ENCODE peak calls at places on chromosomes 13 and 19, in five cellular contexts. One of them, this sample, is unnamed. For H3K36me3 and H3K4me1, the result is how much of the 10 kb centered on the place peaks cover.

GRCh38 chr19:43936219-43936618 is 1.1 kb upstream of the ZNF45 start:
- DNase-seq in effector memory CD4-positive, alpha-beta T cell: no peak
- DNase-seq in psoas muscle: no peak
- DNase-seq in breast epithelium: no peak
- DNase-seq in CD8-positive, alpha-beta T cell: no peak
- DNase-seq in this sample: no peak

GRCh38 chr13:45879666-45880065 is 28.1 kb upstream of the SIAH3 start:
- DNase-seq in effector memory CD4-positive, alpha-beta T cell: no peak
- DNase-seq in psoas muscle: peak
- DNase-seq in breast epithelium: peak
- DNase-seq in CD8-positive, alpha-beta T cell: no peak
- DNase-seq in this sample: peak

GRCh38 chr13:28161370-28161769 is 23.0 kb downstream of the PAN3 start:
- DNase-seq in effector memory CD4-positive, alpha-beta T cell: no peak
- DNase-seq in psoas muscle: no peak
- DNase-seq in breast epithelium: no peak
- DNase-seq in CD8-positive, alpha-beta T cell: no peak
- DNase-seq in this sample: no peak

GRCh38 chr13:97211357-97211756 is 10.8 kb upstream of the MBNL2 start:
- DNase-seq in effector memory CD4-positive, alpha-beta T cell: no peak
- DNase-seq in psoas muscle: no peak
- DNase-seq in breast epithelium: no peak
- DNase-seq in CD8-positive, alpha-beta T cell: no peak
- DNase-seq in this sample: no peak

GRCh38 chr19:49689133-49690072 is at the start of gene ADM5:
- DNase-seq in effector memory CD4-positive, alpha-beta T cell: no peak
- DNase-seq in psoas muscle: no peak
- DNase-seq in breast epithelium: peak
- DNase-seq in CD8-positive, alpha-beta T cell: peak
- DNase-seq in this sample: no peak

GRCh38 chr19:18393836-18394235 is 3.6 kb downstream of the LRRC25 start:
- DNase-seq in effector memory CD4-positive, alpha-beta T cell: no peak
- DNase-seq in psoas muscle: no peak
- DNase-seq in breast epithelium: no peak
- DNase-seq in CD8-positive, alpha-beta T cell: no peak
- DNase-seq in this sample: peak

GRCh38 chr19:39858541-39858940 is 12.4 kb upstream of the FBL start:
- DNase-seq in effector memory CD4-positive, alpha-beta T cell: no peak
- DNase-seq in psoas muscle: no peak
- DNase-seq in breast epithelium: no peak
- DNase-seq in CD8-positive, alpha-beta T cell: no peak
- DNase-seq in this sample: no peak

GRCh38 chr13:44576396-44577235 is 486 bp upstream of the TSC22D1 start:
- DNase-seq in effector memory CD4-positive, alpha-beta T cell: peak
- DNase-seq in psoas muscle: peak
- DNase-seq in breast epithelium: no peak
- DNase-seq in CD8-positive, alpha-beta T cell: no peak
- DNase-seq in this sample: peak

DNA sequence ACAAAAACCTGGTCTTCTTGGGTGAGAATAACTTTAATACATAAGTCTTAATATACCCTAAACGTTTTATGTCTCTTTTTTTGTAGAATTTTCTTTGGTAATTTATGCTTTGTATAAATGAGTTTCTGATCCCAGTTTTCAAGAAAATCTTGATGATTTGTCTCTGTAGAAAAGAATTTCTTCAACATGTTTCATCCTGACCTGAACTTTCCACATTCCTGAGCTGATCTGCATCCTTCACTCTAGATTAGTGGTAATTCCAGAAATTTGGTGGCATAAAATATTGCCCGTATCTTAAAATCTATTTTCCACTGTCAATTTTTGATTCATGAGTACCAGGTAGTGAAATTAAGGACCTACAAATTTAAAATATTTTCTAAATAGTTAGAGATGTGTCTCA is 16.3 kb downstream of the ZNF714 start:
- DNase-seq in effector memory CD4-positive, alpha-beta T cell: no peak
- DNase-seq in psoas muscle: no peak
- DNase-seq in breast epithelium: no peak
- DNase-seq in CD8-positive, alpha-beta T cell: no peak
- DNase-seq in this sample: no peak
- H3K36me3 ChIP-seq in effector memory CD4-positive, alpha-beta T cell: under half
- H3K36me3 ChIP-seq in psoas muscle: under half
- H3K36me3 ChIP-seq in breast epithelium: under half
- H3K36me3 ChIP-seq in CD8-positive, alpha-beta T cell: under half
- H3K36me3 ChIP-seq in this sample: half or more

DNA sequence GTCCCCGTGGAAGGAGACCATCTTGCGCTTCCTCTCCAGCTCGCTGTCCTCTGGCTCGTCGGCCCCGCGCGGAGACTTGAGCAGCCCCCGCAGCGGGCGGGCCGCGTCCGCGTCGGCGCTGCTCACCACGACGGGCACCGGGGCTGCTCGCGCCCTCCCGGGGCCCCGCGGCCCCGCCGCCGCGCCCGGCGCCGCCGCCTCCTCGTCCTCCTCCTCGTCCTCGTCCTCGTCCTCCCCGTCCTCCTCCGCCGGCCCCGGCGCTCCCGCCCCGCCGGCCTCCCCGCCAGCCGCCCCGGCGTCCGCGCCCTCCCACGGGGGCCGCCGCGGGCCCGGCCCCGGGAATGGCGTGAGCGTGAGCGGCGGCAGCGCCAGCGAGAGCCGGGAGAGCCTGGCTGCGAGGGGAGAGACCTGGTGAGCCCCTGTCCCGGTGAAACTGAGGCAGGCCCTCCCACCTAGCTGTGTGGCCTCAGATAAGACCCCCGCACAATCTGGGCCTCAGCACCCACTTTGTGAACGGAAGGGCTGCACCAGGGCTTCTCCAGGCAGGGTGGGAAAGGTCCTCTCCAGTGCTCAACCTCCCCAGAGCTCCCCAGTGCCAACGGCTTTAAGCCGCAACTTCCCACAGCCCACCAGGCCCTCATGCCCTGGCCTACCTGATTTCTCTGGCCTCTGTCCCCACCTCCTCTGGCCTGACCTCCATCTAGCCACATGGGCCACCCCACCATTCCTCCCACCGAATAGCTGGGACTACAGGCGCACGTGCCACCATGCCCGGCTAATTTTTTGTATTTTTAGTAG is 17.7 kb downstream of the LMTK3 start:
- DNase-seq in effector memory CD4-positive, alpha-beta T cell: no peak
- DNase-seq in psoas muscle: no peak
- DNase-seq in breast epithelium: no peak
- DNase-seq in CD8-positive, alpha-beta T cell: no peak
- DNase-seq in this sample: no peak
- H3K4me3 ChIP-seq in effector memory CD4-positive, alpha-beta T cell: peak
- H3K4me3 ChIP-seq in psoas muscle: peak
- H3K4me3 ChIP-seq in breast epithelium: peak
- H3K4me3 ChIP-seq in CD8-positive, alpha-beta T cell: peak
- H3K4me3 ChIP-seq in this sample: peak

GRCh38 chr13:33876716-33877394 is 58.9 kb downstream of the RFC3 start:
- DNase-seq in effector memory CD4-positive, alpha-beta T cell: no peak
- DNase-seq in psoas muscle: no peak
- DNase-seq in breast epithelium: no peak
- DNase-seq in CD8-positive, alpha-beta T cell: no peak
- DNase-seq in this sample: no peak
- H3K4me1 ChIP-seq in effector memory CD4-positive, alpha-beta T cell: under half
- H3K4me1 ChIP-seq in psoas muscle: under half
- H3K4me1 ChIP-seq in breast epithelium: under half
- H3K4me1 ChIP-seq in CD8-positive, alpha-beta T cell: under half
- H3K4me1 ChIP-seq in this sample: under half

GRCh38 chr13:77698211-77699058 is 948 bp downstream of the SLAIN1 start:
- DNase-seq in effector memory CD4-positive, alpha-beta T cell: peak
- DNase-seq in psoas muscle: peak
- DNase-seq in breast epithelium: no peak
- DNase-seq in CD8-positive, alpha-beta T cell: peak
- DNase-seq in this sample: peak

GRCh38 chr13:77699059-77699680 is 1.7 kb downstream of the SLAIN1 start:
- DNase-seq in effector memory CD4-positive, alpha-beta T cell: no peak
- DNase-seq in psoas muscle: no peak
- DNase-seq in breast epithelium: no peak
- DNase-seq in CD8-positive, alpha-beta T cell: no peak
- DNase-seq in this sample: no peak

GRCh38 chr13:77702364-77702763 is 4.9 kb downstream of the SLAIN1 start:
- DNase-seq in effector memory CD4-positive, alpha-beta T cell: no peak
- DNase-seq in psoas muscle: no peak
- DNase-seq in breast epithelium: no peak
- DNase-seq in CD8-positive, alpha-beta T cell: no peak
- DNase-seq in this sample: no peak

GRCh38 chr13:77703426-77703825 is 5.9 kb downstream of the SLAIN1 start:
- DNase-seq in effector memory CD4-positive, alpha-beta T cell: no peak
- DNase-seq in psoas muscle: no peak
- DNase-seq in breast epithelium: no peak
- DNase-seq in CD8-positive, alpha-beta T cell: no peak
- DNase-seq in this sample: no peak

DNA sequence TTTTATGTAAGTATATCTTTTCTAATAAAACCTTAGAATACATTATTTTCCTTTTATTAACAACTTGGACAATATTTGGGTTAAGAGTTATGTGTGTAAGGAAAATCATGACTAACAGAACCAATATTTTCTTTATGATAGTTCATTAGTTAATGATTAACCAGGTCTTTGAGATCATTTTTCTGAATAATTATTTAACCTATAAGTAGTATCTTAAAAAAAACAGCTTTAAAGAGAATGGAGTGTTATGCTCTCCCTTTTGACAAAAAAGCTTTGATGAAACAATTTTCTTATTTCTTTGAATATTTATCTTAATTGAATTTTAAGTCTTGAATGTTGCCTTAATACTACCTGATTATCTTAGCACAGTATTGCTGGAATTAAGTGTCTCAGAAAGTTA is 3.8 kb downstream of the SLAIN1 start:
- DNase-seq in effector memory CD4-positive, alpha-beta T cell: no peak
- DNase-seq in psoas muscle: no peak
- DNase-seq in breast epithelium: no peak
- DNase-seq in CD8-positive, alpha-beta T cell: no peak
- DNase-seq in this sample: no peak
- H3K36me3 ChIP-seq in effector memory CD4-positive, alpha-beta T cell: under half
- H3K36me3 ChIP-seq in psoas muscle: under half
- H3K36me3 ChIP-seq in breast epithelium: under half
- H3K36me3 ChIP-seq in CD8-positive, alpha-beta T cell: under half
- H3K36me3 ChIP-seq in this sample: under half

GRCh38 chr19:916645-917322 is 349 bp upstream of the KISS1R start:
- DNase-seq in effector memory CD4-positive, alpha-beta T cell: no peak
- DNase-seq in psoas muscle: no peak
- DNase-seq in breast epithelium: no peak
- DNase-seq in CD8-positive, alpha-beta T cell: no peak
- DNase-seq in this sample: no peak
- H3K4me3 ChIP-seq in effector memory CD4-positive, alpha-beta T cell: peak
- H3K4me3 ChIP-seq in psoas muscle: peak
- H3K4me3 ChIP-seq in breast epithelium: peak
- H3K4me3 ChIP-seq in CD8-positive, alpha-beta T cell: peak
- H3K4me3 ChIP-seq in this sample: no peak

DNA sequence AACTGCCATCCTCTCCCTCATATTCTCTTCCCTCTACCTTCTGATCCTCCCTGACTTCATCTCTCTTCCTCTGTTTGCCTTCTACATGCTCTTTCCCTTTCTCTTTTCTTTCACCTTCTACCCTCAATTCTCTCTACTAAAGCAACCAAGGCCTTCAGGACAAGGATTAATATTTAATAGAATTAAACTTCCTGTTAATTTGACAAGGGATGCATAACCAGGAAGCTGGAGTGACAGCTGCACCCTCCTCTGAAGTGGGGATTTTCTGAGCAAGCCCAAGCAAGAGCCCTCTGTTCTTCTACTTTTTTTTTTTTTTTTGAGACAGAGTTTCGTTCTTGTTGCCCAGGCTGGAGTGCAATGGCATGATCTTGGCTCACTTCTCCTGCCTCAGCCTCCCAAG is 63.4 kb upstream of the MED4 start:
- DNase-seq in effector memory CD4-positive, alpha-beta T cell: no peak
- DNase-seq in psoas muscle: no peak
- DNase-seq in breast epithelium: no peak
- DNase-seq in CD8-positive, alpha-beta T cell: no peak
- DNase-seq in this sample: no peak
- H3K4me1 ChIP-seq in effector memory CD4-positive, alpha-beta T cell: under half
- H3K4me1 ChIP-seq in psoas muscle: under half
- H3K4me1 ChIP-seq in breast epithelium: under half
- H3K4me1 ChIP-seq in CD8-positive, alpha-beta T cell: half or more
- H3K4me1 ChIP-seq in this sample: under half

GRCh38 chr19:42080764-42081375 is 4.9 kb downstream of the ZNF574 start:
- DNase-seq in effector memory CD4-positive, alpha-beta T cell: no peak
- DNase-seq in psoas muscle: no peak
- DNase-seq in breast epithelium: no peak
- DNase-seq in CD8-positive, alpha-beta T cell: no peak
- DNase-seq in this sample: no peak

GRCh38 chr19:42079886-42080763 is 4.2 kb downstream of the ZNF574 start:
- DNase-seq in effector memory CD4-positive, alpha-beta T cell: no peak
- DNase-seq in psoas muscle: no peak
- DNase-seq in breast epithelium: no peak
- DNase-seq in CD8-positive, alpha-beta T cell: no peak
- DNase-seq in this sample: no peak

GRCh38 chr19:42086188-42086736 is 10.3 kb downstream of the ZNF574 start:
- DNase-seq in effector memory CD4-positive, alpha-beta T cell: no peak
- DNase-seq in psoas muscle: no peak
- DNase-seq in breast epithelium: no peak
- DNase-seq in CD8-positive, alpha-beta T cell: no peak
- DNase-seq in this sample: no peak

GRCh38 chr19:42081584-42082258 is 5.8 kb downstream of the ZNF574 start:
- DNase-seq in effector memory CD4-positive, alpha-beta T cell: no peak
- DNase-seq in psoas muscle: no peak
- DNase-seq in breast epithelium: no peak
- DNase-seq in CD8-positive, alpha-beta T cell: no peak
- DNase-seq in this sample: peak

GRCh38 chr19:42083537-42083936 is 7.6 kb downstream of the ZNF574 start:
- DNase-seq in effector memory CD4-positive, alpha-beta T cell: no peak
- DNase-seq in psoas muscle: no peak
- DNase-seq in breast epithelium: no peak
- DNase-seq in CD8-positive, alpha-beta T cell: no peak
- DNase-seq in this sample: no peak
- H3K36me3 ChIP-seq in effector memory CD4-positive, alpha-beta T cell: under half
- H3K36me3 ChIP-seq in psoas muscle: under half
- H3K36me3 ChIP-seq in breast epithelium: under half
- H3K36me3 ChIP-seq in CD8-positive, alpha-beta T cell: under half
- H3K36me3 ChIP-seq in this sample: under half

DNA sequence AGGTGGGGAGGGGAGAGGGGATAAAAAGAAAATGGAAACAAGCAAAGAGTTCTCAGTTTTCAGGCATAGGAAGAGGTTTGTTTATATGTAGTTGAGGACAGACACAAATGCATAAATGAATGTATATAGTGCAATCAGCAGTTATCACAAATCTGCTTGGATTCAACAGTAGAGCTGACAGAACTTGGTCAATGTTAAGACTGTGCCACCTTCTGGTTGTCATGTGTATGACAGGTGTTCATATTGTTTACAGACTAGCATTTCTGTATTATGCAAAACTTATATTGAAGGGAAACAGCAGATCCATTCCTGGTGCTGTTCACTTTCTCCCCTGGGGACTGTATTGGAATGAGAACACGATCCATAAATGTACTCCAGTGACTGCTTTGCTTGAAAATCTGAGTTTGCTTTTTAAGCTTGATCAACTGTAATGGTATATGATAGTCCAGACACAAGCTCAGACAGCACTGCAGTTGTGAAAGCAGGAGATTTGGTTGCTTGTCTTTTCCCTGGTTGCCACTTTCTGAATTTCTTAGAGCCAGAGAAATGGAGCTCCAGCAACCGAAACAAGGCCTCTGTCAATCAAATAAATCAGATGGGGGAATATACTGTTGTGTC is 319.5 kb upstream of the OBI1 start:
- DNase-seq in effector memory CD4-positive, alpha-beta T cell: no peak
- DNase-seq in psoas muscle: no peak
- DNase-seq in breast epithelium: no peak
- DNase-seq in CD8-positive, alpha-beta T cell: no peak
- DNase-seq in this sample: peak
- H3K4me3 ChIP-seq in effector memory CD4-positive, alpha-beta T cell: no peak
- H3K4me3 ChIP-seq in psoas muscle: no peak
- H3K4me3 ChIP-seq in breast epithelium: no peak
- H3K4me3 ChIP-seq in CD8-positive, alpha-beta T cell: no peak
- H3K4me3 ChIP-seq in this sample: no peak